ENCODE peak calls at places on chromosomes 3 and 15, in six cellular contexts. F is tibial artery, W is brain microvascular endothelial cell, K is NB4, N is right atrium auricular region, E is astrocyte. S is an unnamed sample.

GRCh38 chr3:107561980-107562379 is 39.2 kb downstream of the BBX start:
- DNase-seq in F (no peak), W (no peak), K (no peak), N (no peak), E (no peak), S (peak; percentile 5)

GRCh38 chr15:79370716-79371115 is 59.8 kb downstream of the TMED3 start:
- DNase-seq in F (no peak), W (peak; percentile 45), K (peak; percentile 79), N (no peak), E (peak; percentile 90), S (peak; percentile 72)

GRCh38 chr15:81265256-81265943 is 58.5 kb downstream of the STARD5 start:
- DNase-seq in F (no peak), W (no peak), K (no peak), N (no peak), E (no peak), S (no peak)

GRCh38 chr3:127774647-127775046 is 47.7 kb downstream of the MGLL start:
- DNase-seq in F (no peak), W (no peak), K (no peak), N (no peak), E (no peak), S (no peak)

GRCh38 chr15:45759910-45760309 is 125.1 kb downstream of the SQOR start:
- DNase-seq in F (no peak), W (no peak), K (no peak), N (no peak), E (no peak), S (no peak)

GRCh38 chr3:101690972-101691371 is 4.5 kb upstream of the RPL24 start:
- DNase-seq in F (no peak), W (no peak), K (peak; percentile 59), N (no peak), E (no peak), S (no peak)

GRCh38 chr3:86175593-86175992 is 815.4 kb downstream of the VGLL3 start:
- DNase-seq in F (no peak), W (no peak), K (no peak), N (no peak), E (no peak), S (no peak)

GRCh38 chr3:178519701-178520100 is 16.5 kb upstream of the KCNMB2 start:
- DNase-seq in F (no peak), W (no peak), K (no peak), N (no peak), E (no peak), S (no peak)

GRCh38 chr3:88058593-88059379 is at the start of the genes CGGBP1 and ZNF654:
- DNase-seq in F (peak; percentile 100), W (peak; percentile 99), K (peak; percentile 98), N (peak; percentile 99), E (peak; percentile 97), S (peak; percentile 99)

GRCh38 chr3:88058322-88058592 is 548 bp downstream of the CGGBP1 start:
- DNase-seq in F (no peak), W (no peak), K (no peak), N (no peak), E (no peak), S (no peak)

GRCh38 chr3:88057650-88058321 is 1.0 kb downstream of the CGGBP1 start:
- DNase-seq in F (no peak), W (peak; percentile 4), K (no peak), N (no peak), E (peak; percentile 15), S (peak; percentile 33)

GRCh38 chr3:88059380-88060160 is 515 bp downstream of the ZNF654 start:
- DNase-seq in F (peak; percentile 67), W (no peak), K (peak; percentile 17), N (no peak), E (no peak), S (no peak)

DNA sequence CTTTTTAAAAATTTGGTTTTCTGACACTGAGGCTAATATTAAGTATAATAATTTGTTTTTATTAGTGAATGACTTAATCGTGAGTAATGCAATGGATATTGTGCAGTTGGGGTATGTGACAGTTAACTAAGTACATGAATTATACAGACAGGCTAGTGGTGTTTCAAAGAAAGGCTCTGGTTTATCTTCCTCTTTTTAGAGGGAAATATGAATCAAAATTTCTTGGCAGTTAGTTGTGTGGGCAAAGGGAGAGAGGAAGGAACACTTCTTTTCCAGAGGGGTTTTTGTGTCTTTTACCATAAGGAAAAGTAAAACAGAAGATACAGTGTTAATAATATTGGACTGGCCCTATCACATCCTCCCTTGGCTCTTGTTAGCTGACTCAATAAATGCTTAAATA is 2.7 kb downstream of the ZNF654 start:
- DNase-seq in F (no peak), W (no peak), K (peak; percentile 44), N (no peak), E (no peak), S (no peak)
- H3K4me3 ChIP-seq in F (no peak overlapping the region), W (no peak overlapping the region), K (peak overlapping the region; percentile 92), N (no peak overlapping the region), E (no peak overlapping the region), S (no peak overlapping the region)

GRCh38 chr15:63504979-63505841 is 817 bp downstream of the USP3 start:
- DNase-seq in F (peak; percentile 79), W (peak; percentile 45), K (peak; percentile 82), N (no peak), E (peak; percentile 45), S (peak; percentile 62)
- TF ChIP-seq CTCF in F (peak; percentile 41), W (peak; percentile 42), K (no peak), N (peak; percentile 55), E (no peak), S (peak; percentile 34)

GRCh38 chr3:136882575-136882974 is 20.6 kb downstream of the NCK1 start:
- DNase-seq in F (no peak), W (no peak), K (peak; percentile 35), N (no peak), E (no peak), S (no peak)

GRCh38 chr3:136889947-136890346 is 27.9 kb downstream of the NCK1 start:
- DNase-seq in F (no peak), W (no peak), K (no peak), N (no peak), E (no peak), S (no peak)

GRCh38 chr3:136883967-136884720 is 22.1 kb downstream of the NCK1 start:
- DNase-seq in F (no peak), W (no peak), K (no peak), N (no peak), E (no peak), S (no peak)

GRCh38 chr3:136885357-136886213 is 23.6 kb downstream of the NCK1 start:
- DNase-seq in F (no peak), W (no peak), K (no peak), N (no peak), E (no peak), S (no peak)
- H3K4me3 ChIP-seq in F (no peak overlapping the region), W (no peak overlapping the region), K (no peak overlapping the region), N (no peak overlapping the region), E (no peak overlapping the region), S (no peak overlapping the region)

GRCh38 chr3:39086066-39086657 is 21.3 kb downstream of the GORASP1 start:
- DNase-seq in F (no peak), W (no peak), K (no peak), N (no peak), E (no peak), S (no peak)
- TF ChIP-seq CTCF in F (no peak), W (no peak), K (no peak), N (no peak), E (no peak), S (no peak)

GRCh38 chr15:70853270-70853854 is 595 bp downstream of the LARP6 start:
- DNase-seq in F (peak; percentile 76), W (peak; percentile 32), K (no peak), N (no peak), E (peak; percentile 60), S (peak; percentile 73)

GRCh38 chr15:70856177-70856883 is 2.4 kb upstream of the LARP6 start:
- DNase-seq in F (no peak), W (no peak), K (no peak), N (no peak), E (no peak), S (peak; percentile 62)

GRCh38 chr15:70855764-70856163 is 1.8 kb upstream of the LARP6 start:
- DNase-seq in F (no peak), W (no peak), K (no peak), N (no peak), E (no peak), S (no peak)

GRCh38 chr15:70853855-70854668 is at the start of gene LARP6:
- DNase-seq in F (peak; percentile 84), W (no peak), K (peak; percentile 9), N (no peak), E (no peak), S (peak; percentile 53)

DNA sequence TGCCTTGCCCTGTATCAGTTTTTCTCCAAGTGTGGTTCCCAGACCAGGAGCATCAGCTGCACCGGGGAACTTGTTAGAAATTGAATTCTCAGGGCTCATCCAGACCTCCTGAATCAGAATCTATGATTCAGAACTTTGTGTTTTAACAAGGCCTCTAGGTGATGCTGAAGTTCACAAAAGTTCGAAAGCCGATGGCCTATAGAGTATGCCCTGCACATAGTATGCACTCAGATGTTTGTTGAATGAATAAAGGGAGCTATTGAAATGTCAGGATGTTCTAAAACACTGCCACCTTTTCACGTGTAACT is 666 bp upstream of the LARP6 start:
- DNase-seq in F (no peak), W (peak; percentile 40), K (no peak), N (no peak), E (peak; percentile 47), S (peak; percentile 57)
- H3K4me3 ChIP-seq in F (peak overlapping the region; percentile 84), W (peak overlapping the region; percentile 83), K (no peak overlapping the region), N (peak overlapping the region; percentile 84), E (peak overlapping the region; percentile 91), S (peak overlapping the region; percentile 69)

S was measured in AG10803.